ENCODE peak calls at places on chromosomes 5 and 9, in seven cellular contexts. B is HepG2, H is breast epithelium, X is transverse colon, E is GM23338, I is HCT116, L is Panc1. P is an unnamed sample.
A peak's percentile ranks its signal among the peaks of the same experiment; 100 is the strongest.

GRCh38 chr5:93343570-93343969 is 237.4 kb downstream of the NR2F1-AS1 start:
- DNase-seq in L (no peak), H (no peak), E (no peak), I (no peak), B (no peak), X (no peak), P (no peak)

GRCh38 chr5:134136221-134136631 is 21.7 kb downstream of the TCF7 start:
- DNase-seq in B (no peak), E (no peak), L (no peak), H (peak; percentile 15), X (peak; percentile 3), I (no peak), P (no peak)

GRCh38 chr5:76556511-76557221 is 66.5 kb downstream of the F2RL2 start:
- DNase-seq in I (no peak), L (no peak), H (no peak), B (no peak), X (no peak), E (no peak), P (peak; percentile 1)

GRCh38 chr9:98998441-98999151 is 54.9 kb downstream of the COL15A1 start:
- DNase-seq in H (peak; percentile 43), I (peak; percentile 54), L (no peak), E (peak; percentile 82), X (peak; percentile 76), B (peak; percentile 20), P (no peak)

GRCh38 chr5:892390-893136 is at the start of the genes BRD9 and TRIP13:
- DNase-seq in E (peak; percentile 87), L (no peak), X (peak; percentile 88), B (peak; percentile 66), H (peak; percentile 64), I (peak; percentile 38), P (peak; percentile 62)

GRCh38 chr9:20402273-20402875 is 219.9 kb downstream of the MLLT3 start:
- DNase-seq in L (no peak), H (no peak), X (no peak), I (no peak), E (no peak), B (no peak), P (no peak)

GRCh38 chr9:69719368-69719767 is 40.4 kb downstream of the PTAR1 start:
- DNase-seq in E (no peak), H (no peak), B (no peak), I (no peak), L (no peak), X (no peak), P (no peak)

GRCh38 chr5:170132642-170133448 is 27.1 kb downstream of the FOXI1 start:
- DNase-seq in H (no peak), B (no peak), E (no peak), L (no peak), X (no peak), I (no peak), P (no peak)

GRCh38 chr5:160036243-160036642 is 27.3 kb downstream of the TTC1 start:
- DNase-seq in B (no peak), H (no peak), E (no peak), I (no peak), X (no peak), L (no peak), P (no peak)

DNA sequence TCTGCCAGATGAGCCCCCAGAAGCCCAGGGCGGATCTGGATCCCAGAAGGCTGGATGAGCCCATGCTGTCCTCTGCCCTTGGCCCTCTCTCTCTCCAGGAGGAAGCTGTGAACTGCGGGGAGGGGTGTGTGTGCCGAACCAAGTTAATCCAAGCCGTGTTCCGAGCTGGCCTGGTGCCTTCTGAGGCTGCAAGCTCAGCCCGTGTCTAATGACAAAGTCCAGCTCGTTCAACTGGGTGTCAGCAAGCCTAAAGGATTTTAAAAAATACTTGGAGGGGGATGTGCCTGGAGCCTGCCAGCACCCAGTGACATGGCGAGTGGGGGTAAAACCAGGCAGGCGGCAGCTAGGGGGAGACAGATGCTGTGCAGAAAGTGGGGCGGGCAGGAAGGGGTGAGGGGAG is 8.0 kb downstream of the STC2 start:
- DNase-seq in I (no peak), X (peak; percentile 26), E (no peak), H (no peak), L (no peak), B (no peak), P (no peak)
- TF ChIP-seq POLR2AphosphoS5 in I (peak; percentile 5), X (no peak), E (no peak), H (peak; percentile 26), L (no peak), B (peak; percentile 13), P (no peak)

DNA sequence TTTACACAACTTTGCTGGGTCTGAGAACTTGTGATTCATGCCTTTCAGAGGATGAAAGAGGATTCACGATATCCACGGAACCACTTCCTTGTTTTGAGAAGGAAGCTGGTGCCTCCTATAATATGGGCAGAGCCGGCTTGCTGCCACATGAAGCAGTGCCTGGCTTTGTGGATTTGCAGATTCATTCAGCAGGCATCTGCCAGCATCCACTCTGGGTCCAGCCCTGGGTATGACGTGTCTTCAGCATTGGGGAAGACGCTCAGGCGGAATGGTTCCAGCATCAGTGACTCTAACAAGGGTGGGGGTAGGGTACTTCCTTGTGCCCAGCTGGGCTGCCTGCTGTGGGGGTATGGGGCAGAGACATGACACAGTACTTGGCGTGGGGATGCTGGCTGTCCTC is 106.8 kb upstream of the PITX1 start:
- DNase-seq in B (no peak), X (peak; percentile 31), E (no peak), H (no peak), I (peak; percentile 69), L (no peak), P (peak; percentile 64)
- TF ChIP-seq POLR2AphosphoS5 in B (no peak), X (peak; percentile 5), E (no peak), H (no peak), I (peak; percentile 34), L (no peak), P (no peak)

GRCh38 chr5:34011521-34011920 is 3.7 kb upstream of the AMACR start:
- DNase-seq in X (no peak), B (no peak), H (no peak), E (no peak), L (no peak), I (no peak), P (no peak)
- TF ChIP-seq POLR2AphosphoS5 in X (no peak), B (no peak), H (no peak), E (no peak), L (no peak), I (no peak), P (no peak)

GRCh38 chr5:126776499-126777256 is at the start of gene LMNB1:
- DNase-seq in B (peak; percentile 92), L (peak; percentile 76), X (peak; percentile 96), I (peak; percentile 93), E (peak; percentile 97), H (peak; percentile 90), P (peak; percentile 92)

GRCh38 chr5:126778675-126779403 is 1.9 kb downstream of the LMNB1 start:
- DNase-seq in B (no peak), I (no peak), X (no peak), L (no peak), H (no peak), E (no peak), P (no peak)

GRCh38 chr5:126777257-126777973 is 479 bp downstream of the LMNB1 start:
- DNase-seq in H (peak; percentile 30), L (no peak), I (no peak), E (peak; percentile 67), B (peak; percentile 9), X (peak; percentile 64), P (no peak)

GRCh38 chr5:126780165-126780827 is 3.4 kb downstream of the LMNB1 start:
- DNase-seq in B (peak; percentile 63), L (no peak), E (peak; percentile 86), I (no peak), X (peak; percentile 51), H (no peak), P (peak; percentile 54)

GRCh38 chr5:126777974-126778674 is 1.2 kb downstream of the LMNB1 start:
- DNase-seq in E (peak; percentile 97), X (peak; percentile 92), H (peak; percentile 57), L (peak; percentile 83), I (peak; percentile 85), B (peak; percentile 89), P (peak; percentile 92)
- TF ChIP-seq POLR2AphosphoS5 in E (peak; percentile 78), X (peak; percentile 73), H (no peak), L (peak; percentile 94), I (peak; percentile 94), B (peak; percentile 60), P (peak; percentile 34)

DNA sequence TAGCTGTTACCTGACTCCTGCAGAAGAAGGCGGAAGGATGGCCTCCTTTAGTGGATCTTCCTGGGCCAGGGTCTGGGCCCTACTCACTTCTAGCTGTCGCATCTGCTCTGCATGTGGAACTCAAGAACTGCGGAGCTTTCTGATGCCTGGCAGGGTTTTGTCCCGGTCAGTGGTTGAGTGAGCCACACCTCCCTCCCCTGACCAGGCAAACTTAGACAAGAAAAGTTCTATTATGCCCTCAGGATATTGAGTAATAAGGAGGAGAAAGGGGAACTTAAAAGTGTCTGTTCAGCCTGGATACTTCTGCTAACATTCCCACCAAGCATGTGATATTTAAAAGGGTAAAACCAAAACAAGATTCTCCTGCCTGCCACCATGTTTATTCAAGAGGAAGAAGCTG is at the start of gene FYB1:
- DNase-seq in I (no peak), B (no peak), E (no peak), X (no peak), L (no peak), H (no peak), P (peak; percentile 91)
- TF ChIP-seq POLR2AphosphoS5 in I (no peak), B (no peak), E (no peak), X (no peak), L (no peak), H (no peak), P (no peak)

GRCh38 chr5:54646285-54647101 is 128.9 kb downstream of the SNX18 start:
- DNase-seq in X (peak; percentile 72), B (no peak), H (peak; percentile 70), I (no peak), L (no peak), E (peak; percentile 49), P (peak; percentile 76)
- TF ChIP-seq POLR2AphosphoS5 in X (peak; percentile 39), B (no peak), H (no peak), I (no peak), L (no peak), E (no peak), P (no peak)